ENCODE peak calls at places on chromosome 19, in ten cellular contexts. R is colonic mucosa, N is PC-3, P is tibial artery, O is spleen, J is heart left ventricle, C is heart right ventricle, Z is neural progenitor cell, U is esophagus squamous epithelium, Q is transverse colon. D is an unnamed sample.

GRCh38 chr19:49338691-49339363 is 3.6 kb downstream of the CD37 start:
- DNase-seq in J (peak; percentile 68), N (peak; percentile 94), U (no peak), O (peak; percentile 84), Q (peak; percentile 90), C (peak; percentile 69), Z (peak; percentile 98), P (peak; percentile 58), R (peak; percentile 96), D (peak; percentile 28)

GRCh38 chr19:34851277-34851804 is 75.4 kb upstream of the ZNF30 start:
- DNase-seq in P (no peak), U (no peak), Q (no peak), C (no peak), J (no peak), Z (no peak), O (no peak), R (no peak), N (peak; percentile 42), D (peak; percentile 79)

GRCh38 chr19:8302734-8303133 is 5.4 kb downstream of the CD320 start:
- DNase-seq in Q (no peak), R (no peak), N (no peak), O (peak; percentile 38), Z (no peak), P (no peak), J (no peak), C (no peak), U (no peak), D (no peak)

GRCh38 chr19:33472696-33473624 is 48.6 kb downstream of the PEPD start:
- DNase-seq in Q (no peak), U (no peak), P (no peak), Z (no peak), J (no peak), C (no peak), O (peak; percentile 20), R (no peak), N (peak; percentile 85), D (no peak)

GRCh38 chr19:11092181-11092538 is 2.9 kb downstream of the LDLR start:
- DNase-seq in U (no peak), P (no peak), J (no peak), Z (no peak), R (no peak), Q (no peak), C (no peak), O (no peak), N (peak; percentile 87), D (no peak)

GRCh38 chr19:45113628-45114027 is 20.6 kb downstream of the PPP1R37 start:
- DNase-seq in R (peak; percentile 80), Z (no peak), P (no peak), C (no peak), J (no peak), O (no peak), Q (peak; percentile 69), N (peak; percentile 61), U (no peak), D (no peak)

GRCh38 chr19:45809643-45810159 is 5.4 kb downstream of the RSPH6A start:
- DNase-seq in U (no peak), Q (no peak), P (no peak), N (peak; percentile 58), Z (no peak), O (no peak), R (no peak), J (no peak), C (no peak), D (no peak)

GRCh38 chr19:6617374-6617773 is 26.4 kb upstream of the CD70 start:
- DNase-seq in R (no peak), Q (no peak), P (no peak), U (no peak), C (no peak), O (no peak), N (no peak), Z (no peak), J (no peak), D (no peak)

DNA sequence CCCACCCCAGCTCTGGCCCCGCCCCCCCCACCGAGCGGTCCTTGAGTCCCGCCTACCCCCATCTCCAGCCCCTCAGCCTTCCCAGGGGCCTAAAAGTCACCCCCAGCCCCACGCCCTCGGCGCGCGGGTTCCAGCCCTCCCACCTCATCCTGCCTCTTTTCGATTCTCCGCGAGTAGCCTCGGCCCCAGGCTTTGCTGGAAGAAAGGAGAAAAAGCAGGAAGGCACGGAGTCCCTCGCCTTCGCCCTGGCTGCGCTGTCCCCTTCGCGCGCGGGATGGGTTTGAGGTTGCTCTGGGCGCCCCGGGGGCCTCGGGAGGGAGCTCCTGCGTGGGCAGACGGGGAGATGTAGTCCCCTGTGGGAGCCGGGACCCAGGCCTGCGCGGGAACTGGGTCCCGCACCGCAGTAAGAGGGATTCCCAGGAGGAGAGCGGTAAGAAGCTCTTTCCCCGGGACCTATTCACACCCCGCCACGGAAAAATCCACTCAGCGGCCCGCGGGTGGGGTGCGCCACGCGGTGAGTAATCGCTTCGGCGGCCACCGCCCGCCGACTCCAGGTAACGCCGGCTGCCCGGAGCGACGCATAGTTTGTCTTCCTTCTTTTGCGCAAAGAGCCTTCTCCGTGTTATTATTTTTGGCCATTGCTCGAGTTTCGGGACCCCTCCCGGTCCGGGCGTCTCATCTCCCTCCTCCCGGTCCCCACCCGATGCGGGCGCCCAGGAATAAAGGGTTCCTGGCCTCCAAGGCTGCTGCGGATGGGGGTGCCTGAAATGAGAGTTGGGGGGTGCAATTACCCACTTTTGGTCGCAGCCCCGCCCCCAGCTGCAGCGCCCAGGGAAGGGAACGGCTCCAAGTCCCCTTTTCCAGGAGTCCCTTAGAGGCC is 863 bp upstream of the CRLF1 start:
- DNase-seq in Q (no peak), Z (peak; percentile 59), R (no peak), C (no peak), J (no peak), O (no peak), P (no peak), N (no peak), U (no peak), D (peak; percentile 33)
- TF ChIP-seq CTCF in Q (no peak), Z (no peak), R (no peak), C (no peak), J (no peak), O (no peak), P (no peak), N (no peak), U (no peak), D (no peak)

DNA sequence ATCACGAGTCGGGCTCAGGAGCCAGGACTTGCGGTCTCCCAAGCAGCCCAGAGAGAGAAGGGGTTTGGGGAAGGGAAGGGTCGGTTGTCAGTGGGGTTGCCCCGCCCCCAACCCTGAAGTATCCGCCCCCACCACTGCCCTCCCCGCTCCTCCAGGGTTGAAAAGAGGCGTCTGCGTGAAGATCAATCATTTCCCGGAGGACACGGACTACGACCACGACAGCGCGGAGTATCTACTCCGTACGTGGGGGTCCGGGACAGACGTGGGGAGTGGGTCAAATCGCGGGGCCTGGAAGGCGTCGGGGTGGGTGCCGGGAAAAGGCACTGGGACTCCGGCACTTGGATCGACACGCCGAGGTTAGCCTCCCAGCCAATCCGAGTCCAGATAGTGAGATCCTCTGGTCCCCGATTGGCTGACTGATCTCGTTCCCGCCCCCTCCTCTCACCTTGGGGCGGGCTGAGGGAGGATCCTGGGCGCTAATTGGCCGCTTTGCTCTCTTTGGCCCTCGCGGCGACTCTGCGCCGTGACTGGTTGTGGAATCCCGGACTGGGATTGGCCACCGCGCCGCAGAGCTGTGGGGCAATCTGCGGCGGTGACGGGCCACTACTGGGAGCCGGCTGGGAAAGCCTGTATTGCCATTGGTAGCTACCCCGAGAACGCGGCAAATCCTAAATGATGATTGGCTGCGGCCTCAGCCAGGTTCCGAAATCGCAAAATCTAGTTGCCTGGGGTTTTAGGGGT is 13.3 kb upstream of the CACNG6 start:
- DNase-seq in O (no peak), N (peak; percentile 44), Z (peak; percentile 99), P (peak; percentile 48), R (no peak), C (peak; percentile 78), U (no peak), J (peak; percentile 73), Q (no peak), D (peak; percentile 86)
- H3K27ac ChIP-seq in O (no peak overlapping the region), N (no peak overlapping the region), Z (no peak overlapping the region), P (no peak overlapping the region), R (no peak overlapping the region), C (no peak overlapping the region), U (no peak overlapping the region), J (no peak overlapping the region), Q (no peak overlapping the region), D (no peak overlapping the region)

GRCh38 chr19:4538601-4538954 is 1.3 kb downstream of the LRG1 start:
- DNase-seq in C (no peak), U (no peak), J (no peak), R (no peak), N (no peak), O (peak; percentile 79), Z (no peak), P (no peak), Q (no peak), D (no peak)

GRCh38 chr19:4539697-4540581 is at the start of gene LRG1:
- DNase-seq in U (no peak), C (peak; percentile 44), N (no peak), Z (no peak), R (peak; percentile 91), O (peak; percentile 92), Q (peak; percentile 88), J (no peak), P (peak; percentile 36), D (no peak)

GRCh38 chr19:4537953-4538600 is 1.8 kb downstream of the LRG1 start:
- DNase-seq in J (no peak), C (no peak), Z (peak; percentile 33), O (no peak), Q (no peak), N (no peak), U (no peak), P (no peak), R (no peak), D (no peak)

GRCh38 chr19:4541114-4541805 is 1.4 kb upstream of the LRG1 start:
- DNase-seq in U (no peak), P (no peak), C (no peak), O (peak; percentile 80), J (no peak), Z (no peak), R (no peak), N (no peak), Q (no peak), D (no peak)

GRCh38 chr19:4539169-4539696 is 603 bp downstream of the LRG1 start:
- DNase-seq in C (no peak), P (no peak), J (no peak), U (no peak), N (no peak), O (no peak), Q (no peak), R (no peak), Z (no peak), D (no peak)
- H3K4me3 ChIP-seq in C (no peak overlapping the region), P (no peak overlapping the region), J (no peak overlapping the region), U (peak overlapping the region; percentile 1), N (no peak overlapping the region), O (no peak overlapping the region), Q (no peak overlapping the region), R (peak overlapping the region; percentile 28), Z (no peak overlapping the region), D (no peak overlapping the region)

GRCh38 chr19:40806385-40807146 is 7.6 kb downstream of the EGLN2 start:
- DNase-seq in J (peak; percentile 90), P (peak; percentile 91), R (peak; percentile 71), Q (peak; percentile 76), N (no peak), C (peak; percentile 92), Z (peak; percentile 97), U (peak; percentile 38), O (peak; percentile 93), D (peak; percentile 81)

GRCh38 chr19:40808021-40808325 is 9.0 kb downstream of the EGLN2 start:
- DNase-seq in N (no peak), U (no peak), P (no peak), O (peak; percentile 76), Q (no peak), Z (no peak), J (no peak), R (no peak), C (no peak), D (no peak)

GRCh38 chr19:40808497-40808896 is 9.5 kb downstream of the EGLN2 start:
- DNase-seq in U (no peak), Q (no peak), Z (no peak), O (peak; percentile 77), R (no peak), N (no peak), J (no peak), C (no peak), P (no peak), D (no peak)

GRCh38 chr19:40805258-40805868 is 6.4 kb downstream of the EGLN2 start:
- DNase-seq in N (no peak), P (no peak), C (peak; percentile 43), J (no peak), Q (peak; percentile 64), Z (no peak), R (peak; percentile 62), U (no peak), O (no peak), D (no peak)

GRCh38 chr19:40807147-40808020 is 8.4 kb downstream of the EGLN2 start:
- DNase-seq in Q (no peak), P (no peak), R (peak; percentile 41), N (peak; percentile 49), U (no peak), Z (peak; percentile 51), J (no peak), O (no peak), C (no peak), D (peak; percentile 73)
- TF ChIP-seq CTCF in Q (peak; percentile 30), P (no peak), R (peak; percentile 11), N (peak; percentile 59), U (no peak), Z (peak; percentile 44), J (peak; percentile 4), O (peak; percentile 59), C (no peak), D (peak; percentile 50)

D was measured in WERI-Rb-1.